ENCODE peak calls at places on chromosome 7, in five cellular contexts. M is fibroblast of lung; H is IMR-90; O is CD8-positive, alpha-beta T cell; Q is Panc1. X is an unnamed sample.
A peak's percentile ranks its signal among the peaks of the same experiment; 100 is the strongest.

GRCh38 chr7:111894518-111894917 is 311.7 kb downstream of the DOCK4 start:
- DNase-seq in M (no peak), H (no peak), Q (no peak), O (no peak), X (no peak)

GRCh38 chr7:94266278-94266677 is 128.4 kb upstream of the COL1A2 start:
- DNase-seq in O (no peak), M (peak; percentile 70), H (no peak), Q (no peak), X (no peak)

GRCh38 chr7:127158659-127159058 is 94.1 kb downstream of the GRM8 start:
- DNase-seq in M (no peak), Q (peak; percentile 12), O (no peak), H (no peak), X (no peak)

GRCh38 chr7:44378744-44379143 is 53.4 kb upstream of the CAMK2B start:
- DNase-seq in Q (peak; percentile 65), O (no peak), M (peak; percentile 64), H (peak; percentile 92), X (no peak)

GRCh38 chr7:130903358-130903974 is 169.5 kb upstream of the KLF14 start:
- DNase-seq in Q (peak; percentile 95), M (peak; percentile 99), O (no peak), H (peak; percentile 98), X (no peak)

GRCh38 chr7:128131701-128132100 is 100.5 kb upstream of the LRRC4 start:
- DNase-seq in H (no peak), Q (no peak), M (no peak), O (no peak), X (no peak)

GRCh38 chr7:46558482-46559193 is 637.6 kb upstream of the IGFBP3 start:
- DNase-seq in Q (no peak), O (no peak), M (peak; percentile 67), H (peak; percentile 45), X (no peak)

GRCh38 chr7:105963038-105963667 is at the start of gene CDHR3:
- DNase-seq in Q (no peak), H (no peak), M (no peak), O (no peak), X (no peak)

GRCh38 chr7:26853788-26854393 is 10.5 kb downstream of the SKAP2 start:
- DNase-seq in M (peak; percentile 87), Q (no peak), O (no peak), H (peak; percentile 75), X (no peak)

GRCh38 chr7:82430518-82431465 is 12.8 kb downstream of the CACNA2D1 start:
- DNase-seq in H (peak; percentile 86), M (peak; percentile 85), Q (no peak), O (no peak), X (no peak)

GRCh38 chr7:37480026-37480425 is 31.4 kb upstream of the ELMO1 start:
- DNase-seq in O (no peak), M (no peak), Q (no peak), H (no peak), X (no peak)

DNA sequence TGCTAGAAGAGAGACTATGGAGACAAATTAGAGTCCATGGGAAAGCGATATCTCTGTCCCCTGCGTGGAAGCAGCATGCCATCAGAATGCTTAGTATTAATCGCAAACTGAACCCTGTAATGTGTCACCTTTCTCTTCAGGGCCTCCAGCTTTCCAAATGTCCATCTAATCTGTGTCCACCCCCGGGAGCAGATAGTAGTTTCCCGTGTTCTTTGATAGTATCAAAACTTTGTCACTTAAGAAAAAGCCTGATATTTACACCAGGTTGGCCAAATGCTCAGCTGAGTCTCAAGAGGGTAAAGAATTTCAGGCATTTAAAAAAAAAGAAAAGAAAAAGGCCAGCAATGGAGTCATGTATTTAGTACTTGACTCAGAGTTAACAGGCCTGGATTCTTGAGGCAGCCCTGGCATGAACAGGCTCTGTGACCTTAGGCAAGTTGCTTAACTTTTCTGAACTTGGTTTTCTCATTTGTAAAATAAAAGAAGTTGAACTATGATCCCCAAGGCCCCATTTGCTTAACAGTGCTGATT is 10.4 kb upstream of the GSAP start:
- DNase-seq in Q (no peak), O (no peak), M (peak; percentile 50), H (peak; percentile 63), X (no peak)
- H3K4me1 ChIP-seq in Q (no peaks in the 10 kb centered on the region), O (peaks cover 17% of the 10 kb centered on the region), M (peaks cover 10% of the 10 kb centered on the region), H (peaks cover 16% of the 10 kb centered on the region), X (peaks cover 13% of the 10 kb centered on the region)

DNA sequence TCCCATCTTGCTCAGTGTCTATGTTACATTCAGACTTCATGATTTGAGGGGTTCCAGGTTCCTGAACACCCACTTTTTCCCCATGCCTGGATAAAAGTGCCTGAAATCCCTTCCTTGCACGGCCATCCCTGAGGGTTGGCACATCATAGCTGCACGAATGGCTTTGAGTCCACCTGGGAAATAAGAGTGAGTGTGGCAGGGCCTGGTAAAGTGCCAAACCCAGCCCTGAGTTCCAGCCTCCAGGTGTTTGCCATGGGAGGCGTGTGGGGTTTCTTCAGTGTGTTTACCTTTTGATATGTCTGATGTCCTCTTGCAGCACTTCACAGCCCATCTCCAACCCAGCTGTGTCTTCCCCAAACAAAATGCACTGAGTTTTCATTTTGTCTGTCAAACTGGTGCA is 145.7 kb downstream of the PAXIP1 start:
- DNase-seq in M (no peak), Q (no peak), H (no peak), O (no peak), X (no peak)
- H3K9me3 ChIP-seq in M (no peaks in the 10 kb centered on the region), Q (no peaks in the 10 kb centered on the region), H (peaks cover 49% of the 10 kb centered on the region), O (no peaks in the 10 kb centered on the region), X (no peaks in the 10 kb centered on the region)

DNA sequence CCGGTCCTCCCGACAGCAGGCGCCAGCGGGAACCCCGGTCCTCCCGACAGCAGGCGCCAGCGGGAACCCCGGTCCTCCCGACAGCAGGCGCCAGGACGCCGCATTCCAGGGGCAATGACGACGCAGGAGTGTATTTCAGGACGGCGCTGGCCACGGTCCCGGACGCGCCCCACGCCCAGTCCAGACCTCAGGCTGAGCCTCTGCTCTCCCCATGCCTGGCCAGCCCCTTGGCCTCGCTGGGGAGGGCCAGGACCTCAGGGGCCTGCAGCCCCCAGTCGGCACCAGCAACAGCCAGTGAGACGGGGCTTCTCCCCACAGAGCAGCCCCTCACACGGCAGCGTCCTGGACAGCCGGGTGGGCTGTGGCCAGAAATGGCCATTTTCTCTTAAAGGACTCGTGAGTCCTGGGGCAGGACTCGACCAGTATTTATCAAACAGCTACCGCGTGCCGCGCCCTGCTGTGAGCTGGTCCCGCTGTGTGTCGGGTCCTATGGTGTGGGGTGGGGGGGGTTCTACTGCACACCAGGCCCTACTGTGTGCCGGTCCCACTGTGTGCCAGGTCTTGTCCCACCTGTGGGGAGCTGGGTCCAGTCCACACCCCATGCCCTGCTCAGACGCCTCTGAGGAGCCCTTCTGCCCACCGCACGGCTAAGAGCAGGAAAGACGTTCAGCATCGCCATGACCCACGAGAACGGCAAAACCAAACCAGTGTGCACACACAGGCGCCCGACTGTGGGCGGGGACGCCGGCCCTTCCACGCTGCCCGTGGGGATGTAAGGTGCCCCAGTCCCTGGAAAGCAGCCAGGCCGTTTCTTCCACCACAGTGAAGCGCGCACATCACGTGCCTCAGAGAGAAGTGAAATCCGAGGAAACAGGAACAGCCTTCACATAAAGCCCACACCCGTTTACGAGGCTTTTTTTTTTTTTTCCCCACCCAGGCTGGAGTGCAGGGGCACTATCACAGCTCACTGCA is 33.3 kb downstream of the GET4 start:
- DNase-seq in Q (no peak), H (peak; percentile 15), O (no peak), M (peak; percentile 39), X (peak; percentile 62)
- H3K4me3 ChIP-seq in Q (peak overlapping the region; percentile 18), H (no peak overlapping the region), O (peak overlapping the region; percentile 48), M (no peak overlapping the region), X (peak overlapping the region; percentile 48)

GRCh38 chr7:116578526-116578925 is 53.7 kb downstream of the CAV1 start:
- DNase-seq in M (no peak), H (no peak), O (no peak), Q (no peak), X (no peak)
- H3K4me1 ChIP-seq in M (peaks cover 29% of the 10 kb centered on the region), H (peaks cover 22% of the 10 kb centered on the region), O (no peaks in the 10 kb centered on the region), Q (peaks cover 18% of the 10 kb centered on the region), X (peaks cover 31% of the 10 kb centered on the region)

GRCh38 chr7:64602086-64602485 is 39.2 kb upstream of the ZNF680 start:
- DNase-seq in M (peak; percentile 22), H (peak; percentile 3), O (no peak), Q (no peak), X (no peak)
- H3K9me3 ChIP-seq in M (no peaks in the 10 kb centered on the region), H (peaks cover 4% of the 10 kb centered on the region), O (no peaks in the 10 kb centered on the region), Q (no peaks in the 10 kb centered on the region), X (peaks cover 4% of the 10 kb centered on the region)

DNA sequence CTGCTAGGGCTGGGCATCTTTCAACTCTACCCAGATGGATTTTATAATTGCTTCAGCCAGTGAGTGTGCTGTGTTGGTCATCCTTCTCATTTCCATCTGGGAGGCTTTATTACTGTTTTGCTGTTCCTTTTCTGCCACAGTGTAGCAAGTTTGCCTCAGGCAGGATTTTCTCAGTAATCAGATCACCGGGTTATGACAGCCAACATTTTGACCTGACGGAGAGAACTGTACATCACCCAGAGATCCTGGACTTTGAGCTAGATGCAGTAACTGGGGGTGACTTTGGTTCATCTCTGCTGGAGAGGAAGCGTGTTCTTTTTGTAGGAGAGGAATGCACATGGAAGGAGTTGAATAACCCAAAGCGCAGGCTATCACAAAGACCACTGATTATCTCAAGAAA is 111.8 kb upstream of the AGR3 start:
- DNase-seq in M (no peak), O (no peak), H (no peak), Q (no peak), X (no peak)
- H3K4me3 ChIP-seq in M (no peak overlapping the region), O (no peak overlapping the region), H (no peak overlapping the region), Q (no peak overlapping the region), X (no peak overlapping the region)

GRCh38 chr7:157850481-157851444 is 514.0 kb downstream of the DNAJB6 start:
- DNase-seq in Q (no peak), H (no peak), M (no peak), O (no peak), X (no peak)

GRCh38 chr7:157849726-157850125 is 512.9 kb downstream of the DNAJB6 start:
- DNase-seq in H (no peak), O (no peak), Q (no peak), M (no peak), X (no peak)

GRCh38 chr7:157853076-157853788 is 516.4 kb downstream of the DNAJB6 start:
- DNase-seq in H (no peak), M (no peak), Q (no peak), O (no peak), X (no peak)

GRCh38 chr7:157853789-157854065 is 516.9 kb downstream of the DNAJB6 start:
- DNase-seq in M (no peak), Q (no peak), H (no peak), O (no peak), X (no peak)

GRCh38 chr7:157851501-157852067 is 514.8 kb downstream of the DNAJB6 start:
- DNase-seq in H (no peak), Q (no peak), M (no peak), O (peak; percentile 67), X (peak; percentile 56)
- H3K4me1 ChIP-seq in H (no peaks in the 10 kb centered on the region), Q (no peaks in the 10 kb centered on the region), M (no peaks in the 10 kb centered on the region), O (peaks cover 13% of the 10 kb centered on the region), X (no peaks in the 10 kb centered on the region)

GRCh38 chr7:157801109-157801508 is 464.3 kb downstream of the DNAJB6 start:
- DNase-seq in M (no peak), O (no peak), Q (no peak), H (no peak), X (no peak)

GRCh38 chr7:157797361-157797760 is 460.6 kb downstream of the DNAJB6 start:
- DNase-seq in H (no peak), O (no peak), Q (no peak), M (no peak), X (no peak)

GRCh38 chr7:157796846-157797245 is 460.0 kb downstream of the DNAJB6 start:
- DNase-seq in Q (no peak), H (no peak), O (no peak), M (no peak), X (no peak)

GRCh38 chr7:157800281-157800680 is 463.5 kb downstream of the DNAJB6 start:
- DNase-seq in O (no peak), M (no peak), Q (no peak), H (no peak), X (no peak)

GRCh38 chr7:157799076-157799685 is 462.4 kb downstream of the DNAJB6 start:
- DNase-seq in M (no peak), H (no peak), O (no peak), Q (no peak), X (no peak)
- H3K9me3 ChIP-seq in M (no peaks in the 10 kb centered on the region), H (peaks cover 57% of the 10 kb centered on the region), O (no peaks in the 10 kb centered on the region), Q (no peaks in the 10 kb centered on the region), X (no peaks in the 10 kb centered on the region)

X was measured in heart right ventricle.